ENCODE peak calls at places on chromosomes 13 and 19, in five cellular contexts. One of them, this sample, is unnamed.

GRCh38 chr13:90375851-90376250 is 971.6 kb upstream of the MIR17HG start:
- DNase-seq in cardiac fibroblast: peak
- DNase-seq in uterus: no peak
- DNase-seq in esophagus muscularis mucosa: no peak
- DNase-seq in heart right ventricle: no peak
- DNase-seq in this sample: no peak

GRCh38 chr13:34025746-34026145 is 207.8 kb downstream of the RFC3 start:
- DNase-seq in cardiac fibroblast: peak
- DNase-seq in uterus: no peak
- DNase-seq in esophagus muscularis mucosa: no peak
- DNase-seq in heart right ventricle: no peak
- DNase-seq in this sample: peak

GRCh38 chr19:5957132-5957531 is 20.8 kb downstream of the RANBP3 start:
- DNase-seq in cardiac fibroblast: no peak
- DNase-seq in uterus: no peak
- DNase-seq in esophagus muscularis mucosa: no peak
- DNase-seq in heart right ventricle: no peak
- DNase-seq in this sample: no peak

GRCh38 chr13:20825476-20825875 is 51.7 kb upstream of the EEF1AKMT1 start:
- DNase-seq in cardiac fibroblast: peak
- DNase-seq in uterus: no peak
- DNase-seq in esophagus muscularis mucosa: no peak
- DNase-seq in heart right ventricle: no peak
- DNase-seq in this sample: peak

GRCh38 chr19:50492303-50493052 is 15.8 kb upstream of the GARIN5A start:
- DNase-seq in cardiac fibroblast: no peak
- DNase-seq in uterus: no peak
- DNase-seq in esophagus muscularis mucosa: no peak
- DNase-seq in heart right ventricle: no peak
- DNase-seq in this sample: no peak

GRCh38 chr13:43785681-43786471 is 896 bp downstream of the ENOX1 start:
- DNase-seq in cardiac fibroblast: peak
- DNase-seq in uterus: peak
- DNase-seq in esophagus muscularis mucosa: peak
- DNase-seq in heart right ventricle: peak
- DNase-seq in this sample: no peak

GRCh38 chr13:106498571-106498970 is 36.9 kb downstream of the EFNB2 start:
- DNase-seq in cardiac fibroblast: no peak
- DNase-seq in uterus: no peak
- DNase-seq in esophagus muscularis mucosa: no peak
- DNase-seq in heart right ventricle: no peak
- DNase-seq in this sample: no peak

GRCh38 chr13:114224201-114224600 is 10.5 kb upstream of the CDC16 start:
- DNase-seq in cardiac fibroblast: no peak
- DNase-seq in uterus: no peak
- DNase-seq in esophagus muscularis mucosa: no peak
- DNase-seq in heart right ventricle: no peak
- DNase-seq in this sample: no peak

GRCh38 chr13:30802501-30802900 is 67.2 kb downstream of the ALOX5AP start:
- DNase-seq in cardiac fibroblast: no peak
- DNase-seq in uterus: no peak
- DNase-seq in esophagus muscularis mucosa: no peak
- DNase-seq in heart right ventricle: no peak
- DNase-seq in this sample: no peak

GRCh38 chr13:30805132-30805537 is 69.8 kb downstream of the ALOX5AP start:
- DNase-seq in cardiac fibroblast: no peak
- DNase-seq in uterus: no peak
- DNase-seq in esophagus muscularis mucosa: no peak
- DNase-seq in heart right ventricle: no peak
- DNase-seq in this sample: no peak

GRCh38 chr13:30804474-30804873 is 69.1 kb downstream of the ALOX5AP start:
- DNase-seq in cardiac fibroblast: peak
- DNase-seq in uterus: no peak
- DNase-seq in esophagus muscularis mucosa: no peak
- DNase-seq in heart right ventricle: no peak
- DNase-seq in this sample: no peak

GRCh38 chr13:30803791-30804190 is 68.4 kb downstream of the ALOX5AP start:
- DNase-seq in cardiac fibroblast: no peak
- DNase-seq in uterus: no peak
- DNase-seq in esophagus muscularis mucosa: no peak
- DNase-seq in heart right ventricle: no peak
- DNase-seq in this sample: no peak

DNA sequence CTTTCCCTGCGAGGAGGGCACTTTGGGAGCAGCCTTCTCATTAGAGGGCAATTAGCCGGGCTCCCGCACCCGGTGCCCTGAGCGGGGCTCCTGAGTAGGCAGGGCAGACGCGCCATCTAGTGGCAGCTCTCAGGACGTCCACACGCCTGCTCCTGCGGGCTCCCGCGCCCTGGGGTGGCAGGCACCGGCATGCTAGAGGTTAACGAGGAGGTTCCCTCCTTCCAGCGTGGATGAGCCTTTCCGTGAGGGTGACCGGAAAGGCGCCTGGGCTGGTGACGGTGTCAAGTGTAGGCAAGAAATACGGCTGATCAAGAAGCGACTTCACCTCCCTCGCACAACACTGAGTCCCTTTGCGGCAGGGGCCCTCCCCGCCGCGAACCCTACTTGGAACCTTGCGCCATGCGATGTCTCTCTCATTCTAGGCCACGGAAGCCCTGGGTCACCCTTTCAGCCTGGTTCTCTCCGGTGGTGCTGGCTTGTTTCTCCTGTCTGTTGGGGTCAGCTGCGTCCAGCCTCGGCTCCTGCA is 67.7 kb downstream of the ALOX5AP start:
- DNase-seq in cardiac fibroblast: peak
- DNase-seq in uterus: peak
- DNase-seq in esophagus muscularis mucosa: peak
- DNase-seq in heart right ventricle: peak
- DNase-seq in this sample: no peak
- H3K4me3 ChIP-seq in cardiac fibroblast: peak
- H3K4me3 ChIP-seq in uterus: peak
- H3K4me3 ChIP-seq in esophagus muscularis mucosa: peak
- H3K4me3 ChIP-seq in heart right ventricle: peak
- H3K4me3 ChIP-seq in this sample: no peak

DNA sequence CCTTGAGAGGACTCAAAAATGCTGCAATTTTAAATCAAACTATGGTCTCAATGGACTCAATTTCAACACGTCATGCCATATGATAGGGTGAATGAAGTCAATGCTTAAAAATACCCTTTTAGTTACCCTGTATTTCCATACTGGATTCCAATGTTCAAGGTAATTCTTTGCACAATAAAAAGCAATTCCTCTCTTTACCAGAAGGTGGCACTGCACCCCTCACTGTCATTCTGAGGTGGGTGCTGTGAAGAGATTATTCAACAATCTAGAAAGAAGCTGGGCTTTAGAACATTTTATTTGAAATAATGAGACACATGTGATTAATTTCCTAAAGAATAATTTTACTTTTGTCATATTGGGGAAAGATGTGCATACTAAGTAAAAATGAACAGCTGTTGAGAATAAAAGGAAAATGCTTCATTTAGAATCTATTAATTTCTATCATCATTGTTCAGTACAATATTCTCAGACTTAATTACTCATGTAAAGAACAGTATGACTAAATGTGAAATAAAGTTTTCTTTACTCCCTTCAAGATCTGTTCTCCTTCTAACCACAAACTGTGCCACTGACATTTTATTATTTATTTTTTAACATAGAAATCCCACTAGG is 789.1 kb downstream of the GPC5 start:
- DNase-seq in cardiac fibroblast: peak
- DNase-seq in uterus: no peak
- DNase-seq in esophagus muscularis mucosa: no peak
- DNase-seq in heart right ventricle: no peak
- DNase-seq in this sample: peak
- TF ChIP-seq CTCF in cardiac fibroblast: peak
- TF ChIP-seq CTCF in uterus: peak
- TF ChIP-seq CTCF in esophagus muscularis mucosa: peak
- TF ChIP-seq CTCF in heart right ventricle: peak
- TF ChIP-seq CTCF in this sample: peak

GRCh38 chr13:99302637-99303505 is 4.3 kb downstream of the GPR183 start:
- DNase-seq in cardiac fibroblast: no peak
- DNase-seq in uterus: no peak
- DNase-seq in esophagus muscularis mucosa: no peak
- DNase-seq in heart right ventricle: no peak
- DNase-seq in this sample: no peak

GRCh38 chr13:99301913-99302636 is 5.1 kb downstream of the GPR183 start:
- DNase-seq in cardiac fibroblast: no peak
- DNase-seq in uterus: no peak
- DNase-seq in esophagus muscularis mucosa: no peak
- DNase-seq in heart right ventricle: no peak
- DNase-seq in this sample: no peak

GRCh38 chr13:99303863-99304521 is 3.2 kb downstream of the GPR183 start:
- DNase-seq in cardiac fibroblast: no peak
- DNase-seq in uterus: no peak
- DNase-seq in esophagus muscularis mucosa: no peak
- DNase-seq in heart right ventricle: no peak
- DNase-seq in this sample: no peak

GRCh38 chr13:99305180-99305965 is 1.8 kb downstream of the GPR183 start:
- DNase-seq in cardiac fibroblast: no peak
- DNase-seq in uterus: no peak
- DNase-seq in esophagus muscularis mucosa: no peak
- DNase-seq in heart right ventricle: no peak
- DNase-seq in this sample: no peak

DNA sequence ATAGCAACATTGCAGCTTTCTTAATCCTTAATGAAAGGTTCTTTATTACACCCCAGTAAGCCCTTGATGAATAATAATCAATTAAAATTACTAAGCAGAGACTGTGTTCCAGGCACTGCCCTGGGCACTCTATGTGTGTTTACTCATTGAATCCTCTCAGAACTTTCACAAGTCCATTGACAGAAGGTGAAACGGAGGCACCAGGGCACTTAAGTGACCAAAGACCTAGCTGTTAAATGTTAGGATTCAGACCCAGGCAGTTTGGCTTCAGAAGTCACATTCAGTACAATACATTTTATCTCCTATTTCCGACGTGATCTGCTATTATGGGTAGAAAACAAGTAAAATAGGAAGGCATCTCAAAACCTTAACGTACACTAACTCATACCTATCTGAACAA is 2.7 kb downstream of the GPR183 start:
- DNase-seq in cardiac fibroblast: no peak
- DNase-seq in uterus: no peak
- DNase-seq in esophagus muscularis mucosa: no peak
- DNase-seq in heart right ventricle: no peak
- DNase-seq in this sample: no peak
- H3K4me3 ChIP-seq in cardiac fibroblast: no peak
- H3K4me3 ChIP-seq in uterus: no peak
- H3K4me3 ChIP-seq in esophagus muscularis mucosa: no peak
- H3K4me3 ChIP-seq in heart right ventricle: no peak
- H3K4me3 ChIP-seq in this sample: no peak

GRCh38 chr13:109326601-109327000 is 459.8 kb downstream of the IRS2 start:
- DNase-seq in cardiac fibroblast: no peak
- DNase-seq in uterus: no peak
- DNase-seq in esophagus muscularis mucosa: peak
- DNase-seq in heart right ventricle: no peak
- DNase-seq in this sample: no peak
- TF ChIP-seq CTCF in cardiac fibroblast: no peak
- TF ChIP-seq CTCF in uterus: no peak
- TF ChIP-seq CTCF in esophagus muscularis mucosa: no peak
- TF ChIP-seq CTCF in heart right ventricle: no peak
- TF ChIP-seq CTCF in this sample: no peak

GRCh38 chr13:24161980-24162517 is 1.5 kb downstream of the SPATA13 start:
- DNase-seq in cardiac fibroblast: no peak
- DNase-seq in uterus: no peak
- DNase-seq in esophagus muscularis mucosa: no peak
- DNase-seq in heart right ventricle: no peak
- DNase-seq in this sample: no peak

GRCh38 chr13:24161010-24161775 is 673 bp downstream of the SPATA13 start:
- DNase-seq in cardiac fibroblast: no peak
- DNase-seq in uterus: no peak
- DNase-seq in esophagus muscularis mucosa: no peak
- DNase-seq in heart right ventricle: peak
- DNase-seq in this sample: no peak

GRCh38 chr13:24159362-24159761 is 1.2 kb upstream of the SPATA13 start:
- DNase-seq in cardiac fibroblast: no peak
- DNase-seq in uterus: no peak
- DNase-seq in esophagus muscularis mucosa: no peak
- DNase-seq in heart right ventricle: no peak
- DNase-seq in this sample: no peak

GRCh38 chr13:24162604-24163003 is 2.1 kb downstream of the SPATA13 start:
- DNase-seq in cardiac fibroblast: no peak
- DNase-seq in uterus: no peak
- DNase-seq in esophagus muscularis mucosa: no peak
- DNase-seq in heart right ventricle: no peak
- DNase-seq in this sample: no peak

GRCh38 chr13:24159921-24160324 is 597 bp upstream of the SPATA13 start:
- DNase-seq in cardiac fibroblast: no peak
- DNase-seq in uterus: no peak
- DNase-seq in esophagus muscularis mucosa: no peak
- DNase-seq in heart right ventricle: no peak
- DNase-seq in this sample: no peak
- H3K4me3 ChIP-seq in cardiac fibroblast: peak
- H3K4me3 ChIP-seq in uterus: peak
- H3K4me3 ChIP-seq in esophagus muscularis mucosa: peak
- H3K4me3 ChIP-seq in heart right ventricle: peak
- H3K4me3 ChIP-seq in this sample: peak

DNA sequence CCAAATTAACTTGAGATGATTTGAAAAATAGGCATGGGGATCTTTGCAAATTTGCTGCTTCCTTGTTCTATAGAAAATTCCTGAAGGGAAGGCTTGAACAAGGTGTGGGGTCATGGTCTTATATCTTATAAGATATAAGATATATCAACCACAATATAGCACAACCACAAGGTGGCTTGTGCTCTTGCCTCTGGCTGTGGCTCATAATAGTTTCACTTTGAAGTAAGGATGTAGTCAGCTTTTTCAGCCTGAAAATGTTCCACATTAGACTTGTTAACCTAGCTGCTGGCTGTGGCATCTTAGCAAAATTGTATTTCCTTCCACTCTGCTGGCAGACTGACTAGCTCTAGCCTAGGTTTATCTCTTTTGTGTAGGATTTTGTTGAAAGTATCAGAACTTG is 169.7 kb downstream of the KLF5 start:
- DNase-seq in cardiac fibroblast: peak
- DNase-seq in uterus: no peak
- DNase-seq in esophagus muscularis mucosa: no peak
- DNase-seq in heart right ventricle: no peak
- DNase-seq in this sample: no peak
- TF ChIP-seq CTCF in cardiac fibroblast: no peak
- TF ChIP-seq CTCF in uterus: no peak
- TF ChIP-seq CTCF in esophagus muscularis mucosa: peak
- TF ChIP-seq CTCF in heart right ventricle: no peak
- TF ChIP-seq CTCF in this sample: peak

DNA sequence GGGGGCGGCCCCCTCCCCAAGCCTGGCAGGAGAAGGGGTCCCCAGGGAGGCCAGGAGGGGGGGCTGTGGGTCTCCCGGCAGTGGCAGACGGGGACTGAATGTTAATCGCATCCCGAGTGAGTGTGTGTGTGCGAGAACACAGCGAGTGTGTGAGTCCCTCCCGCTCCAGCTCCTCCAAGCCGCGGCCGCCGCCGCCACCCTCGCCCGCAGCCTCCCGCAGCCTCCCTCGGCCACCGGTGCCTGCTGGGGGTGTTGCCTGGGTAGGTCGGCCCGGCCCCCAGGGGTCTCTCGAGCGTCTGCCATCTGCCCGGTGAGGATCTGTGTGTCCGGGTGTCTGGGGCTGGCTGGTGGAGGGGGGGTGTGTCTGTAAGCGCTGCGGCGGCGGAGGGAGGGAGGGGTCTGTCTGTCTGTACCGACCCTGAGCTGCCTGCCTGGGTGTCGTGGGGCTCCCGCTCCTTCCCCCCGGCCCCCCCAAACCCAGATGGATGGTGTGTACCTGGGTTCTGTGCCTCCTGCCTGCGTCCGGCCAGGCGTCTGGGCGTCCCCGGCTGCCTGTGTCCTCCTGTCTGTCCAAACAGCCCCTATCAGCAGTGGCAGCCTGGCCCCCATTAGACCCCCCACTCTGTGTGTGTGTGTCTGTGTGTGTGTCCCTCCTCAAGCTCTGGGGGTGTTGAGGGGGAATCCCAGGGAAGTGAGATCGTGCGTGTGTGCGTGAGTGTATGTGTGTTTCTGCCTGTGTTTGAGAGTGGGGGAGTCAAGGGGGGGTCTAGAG is at the start of gene GRIN2D:
- DNase-seq in cardiac fibroblast: peak
- DNase-seq in uterus: no peak
- DNase-seq in esophagus muscularis mucosa: no peak
- DNase-seq in heart right ventricle: no peak
- DNase-seq in this sample: no peak
- H3K4me3 ChIP-seq in cardiac fibroblast: peak
- H3K4me3 ChIP-seq in uterus: no peak
- H3K4me3 ChIP-seq in esophagus muscularis mucosa: no peak
- H3K4me3 ChIP-seq in heart right ventricle: peak
- H3K4me3 ChIP-seq in this sample: peak

This sample was measured in astrocyte of the cerebellum.